ENCODE peak calls at places on chromosomes 6 and 20, in four cellular contexts. X is K562, M is GM12891, A is GM12878. T is an unnamed sample.

GRCh38 chr6:100022847-100023246 is 28.8 kb upstream of the MCHR2 start:
- DNase-seq in X (no peak), M (no peak), A (no peak), T (no peak)

GRCh38 chr6:119036076-119036475 is 42.4 kb downstream of the FAM184A start:
- DNase-seq in X (no peak), M (no peak), A (no peak), T (no peak)

GRCh38 chr20:23125625-23126191 is 39.6 kb upstream of the CD93 start:
- DNase-seq in X (no peak), M (no peak), A (no peak), T (peak)

GRCh38 chr6:52390361-52390727 is 28.4 kb downstream of the PAQR8 start:
- DNase-seq in X (peak), M (no peak), A (peak), T (peak)

GRCh38 chr6:121592955-121593665 is 157.7 kb downstream of the GJA1 start:
- DNase-seq in X (no peak), M (no peak), A (no peak), T (no peak)

GRCh38 chr6:152087701-152088100 is 280.2 kb downstream of the ESR1 start:
- DNase-seq in X (no peak), M (no peak), A (no peak), T (no peak)

GRCh38 chr6:69729870-69730449 is 66.8 kb downstream of the LMBRD1 start:
- DNase-seq in X (no peak), M (no peak), A (no peak), T (no peak)

GRCh38 chr6:31293343-31293742 is 21.5 kb upstream of the HLA-C start:
- DNase-seq in X (no peak), M (no peak), A (no peak), T (no peak)

GRCh38 chr6:41008011-41008410 is 31.0 kb downstream of the UNC5CL start:
- DNase-seq in X (no peak), M (no peak), A (no peak), T (no peak)

GRCh38 chr6:156686429-156686939 is 90.7 kb upstream of the ARID1B start:
- DNase-seq in X (no peak), M (no peak), A (no peak), T (peak)

GRCh38 chr20:49210750-49211110 is 8.5 kb upstream of the DDX27 start:
- DNase-seq in X (no peak), M (no peak), A (no peak), T (no peak)

GRCh38 chr6:63516186-63516944 is 55.9 kb upstream of the LOC128125822 start:
- DNase-seq in X (no peak), M (no peak), A (no peak), T (no peak)

GRCh38 chr6:153503810-153504209 is 372.7 kb upstream of the RGS17 start:
- DNase-seq in X (no peak), M (no peak), A (no peak), T (no peak)

GRCh38 chr6:72669324-72669723 is 47.5 kb downstream of the KCNQ5 start:
- DNase-seq in X (no peak), M (no peak), A (no peak), T (no peak)

GRCh38 chr20:35283441-35284266 is 918 bp downstream of the EIF6 start:
- DNase-seq in X (no peak), M (no peak), A (no peak), T (peak)

GRCh38 chr6:40247516-40248115 is 313.4 kb upstream of the MOCS1 start:
- DNase-seq in X (no peak), M (no peak), A (no peak), T (no peak)

GRCh38 chr6:166351715-166352285 is 9.5 kb upstream of the SFT2D1 start:
- DNase-seq in X (peak), M (no peak), A (peak), T (peak)

GRCh38 chr6:157637516-157637915 is 185.5 kb upstream of the SNX9 start:
- DNase-seq in X (no peak), M (no peak), A (no peak), T (no peak)

GRCh38 chr6:100228437-100229424 is 234.7 kb upstream of the MCHR2 start:
- DNase-seq in X (peak), M (peak), A (peak), T (no peak)

GRCh38 chr6:151060742-151061100 is 179.0 kb upstream of the AKAP12 start:
- DNase-seq in X (no peak), M (no peak), A (no peak), T (no peak)

GRCh38 chr20:4091332-4092135 is 76.2 kb upstream of the RNF24 start:
- DNase-seq in X (peak), M (peak), A (no peak), T (peak)

GRCh38 chr6:79666633-79667032 is 35.5 kb downstream of the SH3BGRL2 start:
- DNase-seq in X (no peak), M (no peak), A (no peak), T (no peak)

GRCh38 chr6:40789143-40789764 is 202.1 kb upstream of the LRFN2 start:
- DNase-seq in X (no peak), M (no peak), A (no peak), T (no peak)

GRCh38 chr6:71080151-71080550 is 123.3 kb upstream of the B3GAT2 start:
- DNase-seq in X (no peak), M (no peak), A (no peak), T (no peak)

GRCh38 chr20:11130554-11131166 is 456.9 kb upstream of the JAG1 start:
- DNase-seq in X (no peak), M (no peak), A (peak), T (no peak)

GRCh38 chr20:62946918-62947317 is 5.6 kb upstream of the SLC17A9 start:
- DNase-seq in X (no peak), M (no peak), A (no peak), T (no peak)

GRCh38 chr6:170056329-170056728 is 234.5 kb downstream of the DLL1 start:
- DNase-seq in X (no peak), M (no peak), A (no peak), T (no peak)

GRCh38 chr6:79463721-79464120 is 73.5 kb downstream of the LCA5 start:
- DNase-seq in X (no peak), M (no peak), A (no peak), T (no peak)

GRCh38 chr6:33694977-33695376 is 16.5 kb downstream of the UQCC2 start:
- DNase-seq in X (no peak), M (no peak), A (no peak), T (no peak)

GRCh38 chr6:33694401-33694931 is 17.0 kb downstream of the UQCC2 start:
- DNase-seq in X (peak), M (no peak), A (no peak), T (no peak)

GRCh38 chr6:33696538-33697518 is 14.7 kb downstream of the UQCC2 start:
- DNase-seq in X (no peak), M (no peak), A (no peak), T (no peak)

GRCh38 chr6:33696076-33696475 is 15.4 kb downstream of the UQCC2 start:
- DNase-seq in X (no peak), M (no peak), A (no peak), T (no peak)

DNA sequence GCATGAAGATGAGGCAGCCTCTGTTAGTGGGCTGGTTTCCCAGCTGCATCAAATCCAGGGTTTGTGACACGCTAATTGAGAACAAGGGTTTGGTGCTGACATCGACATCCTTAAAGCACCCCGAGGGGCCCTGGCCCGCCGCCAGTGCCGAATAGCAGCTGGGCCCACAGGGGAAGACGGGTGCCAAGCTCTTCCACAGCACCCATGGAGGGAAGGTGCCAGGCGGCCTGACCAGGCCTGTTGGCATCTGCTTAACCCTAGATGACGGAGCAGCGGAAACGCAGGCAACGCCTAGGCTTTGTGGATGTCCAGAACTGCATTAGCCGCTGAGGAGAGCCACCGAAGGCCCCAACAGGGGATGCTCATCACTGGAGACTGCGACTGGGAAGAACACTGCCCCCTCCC is 16.0 kb downstream of the UQCC2 start:
- DNase-seq in X (no peak), M (no peak), A (no peak), T (no peak)
- TF ChIP-seq POLR2AphosphoS5 in X (no peak), M (no peak), A (no peak), T (no peak)

DNA sequence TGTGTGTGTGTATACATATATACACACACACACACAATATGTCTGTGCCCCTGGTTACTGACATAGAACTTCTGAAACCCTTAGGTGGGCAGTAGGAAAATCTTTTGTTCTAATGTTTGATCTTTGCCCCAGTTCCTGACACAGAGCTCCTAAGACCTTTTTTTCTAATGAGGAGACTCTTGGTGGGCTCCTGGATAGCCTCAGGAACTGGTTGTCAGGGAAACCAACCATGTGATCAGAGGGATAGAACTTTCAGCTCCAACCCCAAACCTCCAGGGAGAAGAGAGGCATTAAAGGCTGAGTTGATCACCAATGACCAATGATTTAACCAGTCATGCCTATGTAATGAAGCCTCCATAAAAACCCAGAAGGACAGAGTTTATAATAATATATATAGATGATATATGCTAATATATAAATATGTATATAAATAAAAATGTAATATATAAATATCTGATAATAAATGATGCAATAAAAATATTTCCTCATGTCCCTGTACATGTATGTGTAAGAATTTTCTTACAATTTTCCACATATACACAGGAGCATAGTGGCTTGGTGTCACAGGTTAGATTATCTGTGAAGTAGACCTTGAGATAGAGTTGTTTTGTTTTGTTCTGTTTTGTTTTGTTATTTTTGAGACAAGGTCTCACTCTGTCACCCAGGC is 93.3 kb downstream of the GPX5 start:
- DNase-seq in X (no peak), M (no peak), A (no peak), T (no peak)
- TF ChIP-seq SPI1 in X (no peak), M (no peak), A (no peak), T (no peak)

DNA sequence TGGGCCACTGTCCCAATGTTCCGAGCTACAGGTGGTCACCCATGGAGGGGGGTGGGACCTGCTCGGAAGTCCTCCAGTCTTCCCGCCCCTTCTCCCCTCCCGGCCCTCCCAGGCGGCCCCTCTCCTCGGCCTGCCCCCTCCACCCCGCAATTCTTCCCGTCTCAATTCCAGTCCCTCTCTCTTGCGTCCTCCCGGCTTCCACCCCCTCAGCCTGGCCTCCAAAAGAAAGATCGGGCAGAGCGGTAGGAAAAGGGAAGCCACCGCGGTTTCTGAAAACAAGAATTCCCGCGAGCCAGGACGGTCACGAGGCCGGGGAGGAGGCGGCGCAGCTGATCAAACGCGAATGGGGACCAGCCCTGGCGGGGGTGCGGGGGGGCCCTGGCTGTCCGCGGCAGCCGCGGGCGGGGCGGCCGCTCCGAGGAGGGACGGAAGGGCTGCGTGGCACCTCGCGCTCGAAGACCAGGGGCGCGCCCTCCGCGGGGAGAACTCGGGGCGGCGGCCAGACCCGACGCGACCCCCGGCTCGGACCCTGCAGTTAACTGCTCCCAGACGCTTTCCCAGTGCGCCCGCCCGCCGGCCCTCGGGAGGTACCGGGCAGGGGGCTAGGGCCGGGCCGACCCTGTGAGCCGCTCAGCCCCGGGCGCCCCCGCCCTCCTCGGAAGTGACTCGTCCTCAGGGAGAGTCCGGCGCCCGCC is 1.0 kb downstream of the PXDC1 start:
- DNase-seq in X (peak), M (no peak), A (no peak), T (peak)
- TF ChIP-seq POLR2AphosphoS5 in X (no peak), M (no peak), A (no peak), T (no peak)

DNA sequence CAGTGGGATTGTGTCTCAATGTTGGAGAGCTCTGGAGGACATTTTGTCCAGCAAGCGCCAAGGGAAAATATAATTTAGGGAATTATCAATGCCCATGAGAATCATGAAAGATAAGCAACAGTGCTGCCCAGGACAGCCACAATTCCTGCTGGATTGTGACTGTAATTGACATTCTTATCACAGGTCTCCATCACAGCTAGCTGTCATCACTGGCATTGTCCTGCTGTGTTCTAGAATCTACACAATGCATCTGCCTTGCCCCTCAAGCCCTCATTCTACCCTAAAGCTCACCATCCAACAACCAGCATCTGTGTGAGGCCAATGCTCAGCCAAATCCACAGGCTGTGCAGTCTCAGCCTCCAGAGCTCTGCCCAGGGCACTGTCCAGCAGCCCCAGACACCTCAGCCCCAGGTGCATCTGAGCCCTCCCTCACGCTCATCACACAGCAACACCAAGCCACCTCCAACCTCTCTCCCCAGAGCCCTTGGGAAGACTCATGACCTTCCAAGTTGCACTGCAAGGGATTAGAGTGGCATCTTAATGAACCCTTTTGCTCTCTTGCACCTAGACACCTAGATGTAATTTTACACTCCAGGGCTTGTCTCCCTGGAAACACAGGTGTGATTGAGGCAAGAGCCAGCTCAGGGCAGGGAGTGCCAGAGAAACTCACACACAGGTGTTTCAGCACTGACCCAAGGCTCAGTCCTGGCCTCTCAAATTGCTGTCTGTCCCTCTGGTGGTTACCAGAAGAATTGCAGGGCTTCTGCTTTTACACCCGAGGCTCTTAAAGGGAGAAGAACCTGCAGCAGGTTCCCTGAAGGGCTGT is 85.2 kb upstream of the PHACTR3 start:
- DNase-seq in X (peak), M (peak), A (no peak), T (peak)
- TF ChIP-seq SPI1 in X (no peak), M (peak), A (peak), T (peak)

GRCh38 chr20:13220194-13220856 is 749 bp upstream of the ISM1 start:
- DNase-seq in X (no peak), M (peak), A (no peak), T (peak)

GRCh38 chr20:13221313-13221672 is 219 bp downstream of the ISM1 start:
- DNase-seq in X (no peak), M (no peak), A (no peak), T (no peak)

GRCh38 chr20:13220857-13221297 is at the start of gene ISM1:
- DNase-seq in X (no peak), M (peak), A (no peak), T (no peak)

GRCh38 chr20:13221673-13222318 is 722 bp downstream of the ISM1 start:
- DNase-seq in X (no peak), M (peak), A (no peak), T (no peak)

DNA sequence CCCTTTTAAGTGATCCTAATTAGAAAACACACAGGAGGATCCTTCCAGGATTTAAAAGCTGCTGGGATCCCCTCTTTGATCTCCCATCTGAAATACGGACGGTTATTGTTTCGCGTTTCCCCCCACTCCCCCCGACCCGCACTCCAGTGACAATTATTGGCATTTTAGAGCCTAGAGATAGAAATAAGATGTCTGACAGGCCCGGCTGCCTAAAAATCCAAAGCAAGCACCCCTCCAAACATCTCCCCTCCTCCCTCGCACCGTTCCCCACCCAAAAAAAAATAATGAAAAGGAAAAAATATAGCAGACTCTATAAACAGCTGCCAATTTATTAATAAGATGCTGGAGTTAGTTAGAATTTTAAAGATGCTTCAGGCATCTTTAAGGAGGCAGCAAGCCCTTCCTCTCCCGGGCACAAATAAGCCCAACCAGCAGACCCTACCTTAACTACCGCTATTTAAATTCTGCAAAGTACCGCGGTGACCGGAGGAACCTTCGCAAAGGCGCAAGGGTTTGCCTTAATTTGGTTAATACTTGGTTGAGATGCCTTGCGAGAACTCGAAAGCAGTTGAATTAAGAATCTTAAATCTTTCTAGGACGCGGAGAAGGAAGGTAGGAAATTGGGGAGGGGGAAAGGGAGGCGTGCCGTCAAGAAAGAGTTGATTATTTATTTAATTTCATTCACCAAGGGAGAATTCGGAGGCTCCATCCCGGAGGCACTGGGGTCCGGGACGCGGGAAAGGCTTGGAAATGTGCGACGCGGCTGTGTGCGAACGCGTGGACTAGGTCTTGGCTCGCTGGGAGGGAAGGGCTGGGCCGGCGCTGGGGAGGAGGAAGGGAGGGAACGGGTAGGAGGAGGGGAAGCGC is 1.5 kb upstream of the ISM1 start:
- DNase-seq in X (no peak), M (no peak), A (no peak), T (no peak)
- TF ChIP-seq POLR2AphosphoS5 in X (no peak), M (no peak), A (no peak), T (no peak)

GRCh38 chr6:109690373-109690739 is 646 bp downstream of the AK9 start:
- DNase-seq in X (peak), M (peak), A (no peak), T (no peak)
- TF ChIP-seq SPI1 in X (no peak), M (no peak), A (no peak), T (no peak)

GRCh38 chr6:43176423-43176786 is 5.3 kb downstream of the SRF start:
- DNase-seq in X (no peak), M (no peak), A (no peak), T (no peak)
- TF ChIP-seq POLR2AphosphoS5 in X (no peak), M (no peak), A (peak), T (no peak)

GRCh38 chr6:34369385-34369784 is 23.1 kb downstream of the NUDT3 start:
- DNase-seq in X (no peak), M (no peak), A (no peak), T (no peak)

GRCh38 chr6:34366639-34366921 is 25.9 kb downstream of the NUDT3 start:
- DNase-seq in X (no peak), M (no peak), A (no peak), T (no peak)

GRCh38 chr6:34373511-34373910 is 19.0 kb downstream of the NUDT3 start:
- DNase-seq in X (no peak), M (no peak), A (no peak), T (no peak)

GRCh38 chr6:34374112-34374907 is 18.2 kb downstream of the NUDT3 start:
- DNase-seq in X (no peak), M (no peak), A (no peak), T (peak)

GRCh38 chr6:34370371-34370770 is 22.1 kb downstream of the NUDT3 start:
- DNase-seq in X (no peak), M (no peak), A (no peak), T (peak)
- TF ChIP-seq SPI1 in X (no peak), M (no peak), A (no peak), T (no peak)

GRCh38 chr20:53127027-53127426 is 154.9 kb downstream of the TSHZ2 start:
- DNase-seq in X (no peak), M (no peak), A (no peak), T (no peak)

GRCh38 chr20:53126185-53126584 is 154.0 kb downstream of the TSHZ2 start:
- DNase-seq in X (no peak), M (no peak), A (no peak), T (no peak)

GRCh38 chr20:53122853-53123252 is 150.7 kb downstream of the TSHZ2 start:
- DNase-seq in X (no peak), M (no peak), A (no peak), T (no peak)

GRCh38 chr20:53124803-53125202 is 152.6 kb downstream of the TSHZ2 start:
- DNase-seq in X (no peak), M (no peak), A (no peak), T (no peak)

GRCh38 chr20:53124075-53124532 is 151.9 kb downstream of the TSHZ2 start:
- DNase-seq in X (peak), M (no peak), A (no peak), T (no peak)
- TF ChIP-seq POLR2AphosphoS5 in X (no peak), M (no peak), A (no peak), T (no peak)

GRCh38 chr6:17116090-17116387 is 14.2 kb downstream of the STMND1 start:
- DNase-seq in X (no peak), M (no peak), A (no peak), T (no peak)

GRCh38 chr6:17115251-17116089 is 13.6 kb downstream of the STMND1 start:
- DNase-seq in X (no peak), M (no peak), A (no peak), T (no peak)

GRCh38 chr6:17125407-17125806 is 23.6 kb downstream of the STMND1 start:
- DNase-seq in X (no peak), M (no peak), A (no peak), T (no peak)

GRCh38 chr6:17120019-17120418 is 18.2 kb downstream of the STMND1 start:
- DNase-seq in X (no peak), M (no peak), A (no peak), T (no peak)
- TF ChIP-seq SPI1 in X (no peak), M (no peak), A (no peak), T (no peak)